ENCODE peak calls at places on chromosomes 12 and 14, in ten cellular contexts. One of them, this sample, is unnamed.

GRCh38 chr12:66241061-66242043 is 52.3 kb downstream of the IRAK3 start:
- DNase-seq in non-pigmented ciliary epithelial cell: peak
- DNase-seq in NCI-H1092 treated with DMSO at 0.1 percent for 48 hours: no peak
- DNase-seq in hypothalamus: no peak
- DNase-seq in LoVo: no peak
- DNase-seq in T-helper 9 cell: no peak
- DNase-seq in activated CD8-positive, alpha-beta memory T cell treated with anti-CD3 and anti-CD28 coated beads for 1 hour: no peak
- DNase-seq in effector memory CD8-positive, alpha-beta T cell: no peak
- DNase-seq in T47D: no peak
- DNase-seq in GM04504: peak
- DNase-seq in this sample: peak

GRCh38 chr14:93950948-93951668 is 24.0 kb downstream of the FAM181A start:
- DNase-seq in GM04504: no peak
- DNase-seq in LoVo: no peak
- DNase-seq in activated CD8-positive, alpha-beta memory T cell treated with anti-CD3 and anti-CD28 coated beads for 1 hour: no peak
- DNase-seq in effector memory CD8-positive, alpha-beta T cell: no peak
- DNase-seq in non-pigmented ciliary epithelial cell: no peak
- DNase-seq in NCI-H1092 treated with DMSO at 0.1 percent for 48 hours: no peak
- DNase-seq in T47D: no peak
- DNase-seq in T-helper 9 cell: no peak
- DNase-seq in hypothalamus: no peak
- DNase-seq in this sample: no peak

GRCh38 chr12:131872154-131873046 is 22.0 kb upstream of the ULK1 start:
- DNase-seq in LoVo: no peak
- DNase-seq in T47D: peak
- DNase-seq in T-helper 9 cell: no peak
- DNase-seq in effector memory CD8-positive, alpha-beta T cell: no peak
- DNase-seq in GM04504: peak
- DNase-seq in hypothalamus: no peak
- DNase-seq in non-pigmented ciliary epithelial cell: no peak
- DNase-seq in activated CD8-positive, alpha-beta memory T cell treated with anti-CD3 and anti-CD28 coated beads for 1 hour: no peak
- DNase-seq in NCI-H1092 treated with DMSO at 0.1 percent for 48 hours: no peak
- DNase-seq in this sample: no peak

GRCh38 chr12:94592080-94592479 is 58.3 kb downstream of the TMCC3 start:
- DNase-seq in GM04504: no peak
- DNase-seq in LoVo: no peak
- DNase-seq in activated CD8-positive, alpha-beta memory T cell treated with anti-CD3 and anti-CD28 coated beads for 1 hour: no peak
- DNase-seq in hypothalamus: no peak
- DNase-seq in non-pigmented ciliary epithelial cell: no peak
- DNase-seq in T47D: no peak
- DNase-seq in effector memory CD8-positive, alpha-beta T cell: no peak
- DNase-seq in T-helper 9 cell: no peak
- DNase-seq in NCI-H1092 treated with DMSO at 0.1 percent for 48 hours: no peak
- DNase-seq in this sample: no peak

GRCh38 chr12:26192142-26192541 is 3.2 kb upstream of the SSPN start:
- DNase-seq in T47D: no peak
- DNase-seq in effector memory CD8-positive, alpha-beta T cell: no peak
- DNase-seq in activated CD8-positive, alpha-beta memory T cell treated with anti-CD3 and anti-CD28 coated beads for 1 hour: no peak
- DNase-seq in T-helper 9 cell: no peak
- DNase-seq in NCI-H1092 treated with DMSO at 0.1 percent for 48 hours: no peak
- DNase-seq in hypothalamus: no peak
- DNase-seq in LoVo: no peak
- DNase-seq in GM04504: no peak
- DNase-seq in non-pigmented ciliary epithelial cell: no peak
- DNase-seq in this sample: no peak

GRCh38 chr14:61940669-61941420 is 178.6 kb downstream of the SNAPC1 start:
- DNase-seq in T-helper 9 cell: no peak
- DNase-seq in hypothalamus: no peak
- DNase-seq in NCI-H1092 treated with DMSO at 0.1 percent for 48 hours: no peak
- DNase-seq in GM04504: no peak
- DNase-seq in T47D: no peak
- DNase-seq in activated CD8-positive, alpha-beta memory T cell treated with anti-CD3 and anti-CD28 coated beads for 1 hour: no peak
- DNase-seq in effector memory CD8-positive, alpha-beta T cell: no peak
- DNase-seq in non-pigmented ciliary epithelial cell: no peak
- DNase-seq in LoVo: no peak
- DNase-seq in this sample: no peak

GRCh38 chr12:128804762-128805161 is 19.0 kb downstream of the SLC15A4 start:
- DNase-seq in non-pigmented ciliary epithelial cell: no peak
- DNase-seq in effector memory CD8-positive, alpha-beta T cell: no peak
- DNase-seq in activated CD8-positive, alpha-beta memory T cell treated with anti-CD3 and anti-CD28 coated beads for 1 hour: no peak
- DNase-seq in LoVo: no peak
- DNase-seq in T47D: no peak
- DNase-seq in T-helper 9 cell: no peak
- DNase-seq in hypothalamus: no peak
- DNase-seq in NCI-H1092 treated with DMSO at 0.1 percent for 48 hours: no peak
- DNase-seq in GM04504: no peak
- DNase-seq in this sample: no peak

GRCh38 chr12:106588771-106589170 is 6.0 kb downstream of the RFX4 start:
- DNase-seq in NCI-H1092 treated with DMSO at 0.1 percent for 48 hours: no peak
- DNase-seq in non-pigmented ciliary epithelial cell: no peak
- DNase-seq in hypothalamus: no peak
- DNase-seq in LoVo: no peak
- DNase-seq in activated CD8-positive, alpha-beta memory T cell treated with anti-CD3 and anti-CD28 coated beads for 1 hour: no peak
- DNase-seq in T47D: no peak
- DNase-seq in GM04504: no peak
- DNase-seq in T-helper 9 cell: no peak
- DNase-seq in effector memory CD8-positive, alpha-beta T cell: no peak
- DNase-seq in this sample: no peak

GRCh38 chr14:37559386-37559785 is 35.7 kb downstream of the FOXA1 start:
- DNase-seq in activated CD8-positive, alpha-beta memory T cell treated with anti-CD3 and anti-CD28 coated beads for 1 hour: no peak
- DNase-seq in non-pigmented ciliary epithelial cell: no peak
- DNase-seq in T47D: no peak
- DNase-seq in LoVo: no peak
- DNase-seq in effector memory CD8-positive, alpha-beta T cell: no peak
- DNase-seq in GM04504: no peak
- DNase-seq in NCI-H1092 treated with DMSO at 0.1 percent for 48 hours: no peak
- DNase-seq in T-helper 9 cell: no peak
- DNase-seq in hypothalamus: no peak
- DNase-seq in this sample: no peak

GRCh38 chr14:21090194-21090939 is 8.1 kb downstream of the ZNF219 start:
- DNase-seq in LoVo: no peak
- DNase-seq in hypothalamus: no peak
- DNase-seq in activated CD8-positive, alpha-beta memory T cell treated with anti-CD3 and anti-CD28 coated beads for 1 hour: no peak
- DNase-seq in T47D: no peak
- DNase-seq in NCI-H1092 treated with DMSO at 0.1 percent for 48 hours: no peak
- DNase-seq in T-helper 9 cell: peak
- DNase-seq in GM04504: no peak
- DNase-seq in effector memory CD8-positive, alpha-beta T cell: no peak
- DNase-seq in non-pigmented ciliary epithelial cell: no peak
- DNase-seq in this sample: no peak

GRCh38 chr14:73242274-73242960 is 5.1 kb downstream of the PAPLN start:
- DNase-seq in activated CD8-positive, alpha-beta memory T cell treated with anti-CD3 and anti-CD28 coated beads for 1 hour: no peak
- DNase-seq in LoVo: no peak
- DNase-seq in NCI-H1092 treated with DMSO at 0.1 percent for 48 hours: no peak
- DNase-seq in effector memory CD8-positive, alpha-beta T cell: no peak
- DNase-seq in T-helper 9 cell: no peak
- DNase-seq in hypothalamus: peak
- DNase-seq in non-pigmented ciliary epithelial cell: no peak
- DNase-seq in T47D: no peak
- DNase-seq in GM04504: no peak
- DNase-seq in this sample: no peak

GRCh38 chr14:50089213-50089612 is 27.2 kb downstream of the VCPKMT start:
- DNase-seq in T47D: no peak
- DNase-seq in T-helper 9 cell: no peak
- DNase-seq in activated CD8-positive, alpha-beta memory T cell treated with anti-CD3 and anti-CD28 coated beads for 1 hour: no peak
- DNase-seq in NCI-H1092 treated with DMSO at 0.1 percent for 48 hours: no peak
- DNase-seq in effector memory CD8-positive, alpha-beta T cell: no peak
- DNase-seq in LoVo: no peak
- DNase-seq in hypothalamus: no peak
- DNase-seq in GM04504: no peak
- DNase-seq in non-pigmented ciliary epithelial cell: no peak
- DNase-seq in this sample: no peak

GRCh38 chr12:2248087-2248900 is 195.5 kb downstream of the CACNA1C start:
- DNase-seq in T47D: no peak
- DNase-seq in T-helper 9 cell: no peak
- DNase-seq in GM04504: no peak
- DNase-seq in LoVo: no peak
- DNase-seq in non-pigmented ciliary epithelial cell: no peak
- DNase-seq in NCI-H1092 treated with DMSO at 0.1 percent for 48 hours: peak
- DNase-seq in activated CD8-positive, alpha-beta memory T cell treated with anti-CD3 and anti-CD28 coated beads for 1 hour: no peak
- DNase-seq in effector memory CD8-positive, alpha-beta T cell: no peak
- DNase-seq in hypothalamus: no peak
- DNase-seq in this sample: no peak

GRCh38 chr14:92143962-92144361 is 22.2 kb downstream of the CPSF2 start:
- DNase-seq in activated CD8-positive, alpha-beta memory T cell treated with anti-CD3 and anti-CD28 coated beads for 1 hour: no peak
- DNase-seq in effector memory CD8-positive, alpha-beta T cell: no peak
- DNase-seq in hypothalamus: no peak
- DNase-seq in GM04504: no peak
- DNase-seq in T-helper 9 cell: no peak
- DNase-seq in NCI-H1092 treated with DMSO at 0.1 percent for 48 hours: no peak
- DNase-seq in T47D: no peak
- DNase-seq in LoVo: no peak
- DNase-seq in non-pigmented ciliary epithelial cell: no peak
- DNase-seq in this sample: no peak

GRCh38 chr12:10849425-10849878 is at the start of gene PRR4:
- DNase-seq in LoVo: no peak
- DNase-seq in T-helper 9 cell: no peak
- DNase-seq in hypothalamus: no peak
- DNase-seq in NCI-H1092 treated with DMSO at 0.1 percent for 48 hours: no peak
- DNase-seq in non-pigmented ciliary epithelial cell: no peak
- DNase-seq in T47D: no peak
- DNase-seq in activated CD8-positive, alpha-beta memory T cell treated with anti-CD3 and anti-CD28 coated beads for 1 hour: no peak
- DNase-seq in GM04504: no peak
- DNase-seq in effector memory CD8-positive, alpha-beta T cell: peak
- DNase-seq in this sample: no peak

GRCh38 chr12:105281694-105282049 is 45.7 kb upstream of the APPL2 start:
- DNase-seq in T-helper 9 cell: no peak
- DNase-seq in hypothalamus: no peak
- DNase-seq in T47D: no peak
- DNase-seq in LoVo: peak
- DNase-seq in activated CD8-positive, alpha-beta memory T cell treated with anti-CD3 and anti-CD28 coated beads for 1 hour: no peak
- DNase-seq in NCI-H1092 treated with DMSO at 0.1 percent for 48 hours: no peak
- DNase-seq in effector memory CD8-positive, alpha-beta T cell: no peak
- DNase-seq in non-pigmented ciliary epithelial cell: no peak
- DNase-seq in GM04504: no peak
- DNase-seq in this sample: no peak

GRCh38 chr14:60090864-60091519 is 731 bp upstream of the PCNX4 start:
- DNase-seq in T47D: peak
- DNase-seq in activated CD8-positive, alpha-beta memory T cell treated with anti-CD3 and anti-CD28 coated beads for 1 hour: no peak
- DNase-seq in GM04504: peak
- DNase-seq in non-pigmented ciliary epithelial cell: peak
- DNase-seq in T-helper 9 cell: no peak
- DNase-seq in NCI-H1092 treated with DMSO at 0.1 percent for 48 hours: peak
- DNase-seq in effector memory CD8-positive, alpha-beta T cell: peak
- DNase-seq in LoVo: peak
- DNase-seq in hypothalamus: peak
- DNase-seq in this sample: peak

GRCh38 chr12:55707841-55708694 is at the start of gene ITGA7:
- DNase-seq in T47D: peak
- DNase-seq in effector memory CD8-positive, alpha-beta T cell: peak
- DNase-seq in non-pigmented ciliary epithelial cell: no peak
- DNase-seq in activated CD8-positive, alpha-beta memory T cell treated with anti-CD3 and anti-CD28 coated beads for 1 hour: peak
- DNase-seq in LoVo: peak
- DNase-seq in GM04504: no peak
- DNase-seq in NCI-H1092 treated with DMSO at 0.1 percent for 48 hours: peak
- DNase-seq in hypothalamus: peak
- DNase-seq in T-helper 9 cell: peak
- DNase-seq in this sample: no peak

GRCh38 chr12:53795927-53796326 is 44.1 kb upstream of the CISTR start:
- DNase-seq in LoVo: no peak
- DNase-seq in hypothalamus: peak
- DNase-seq in activated CD8-positive, alpha-beta memory T cell treated with anti-CD3 and anti-CD28 coated beads for 1 hour: no peak
- DNase-seq in effector memory CD8-positive, alpha-beta T cell: no peak
- DNase-seq in GM04504: no peak
- DNase-seq in NCI-H1092 treated with DMSO at 0.1 percent for 48 hours: no peak
- DNase-seq in T-helper 9 cell: no peak
- DNase-seq in T47D: no peak
- DNase-seq in non-pigmented ciliary epithelial cell: no peak
- DNase-seq in this sample: no peak